ENCODE peak calls at places on chromosomes 12 and 14, in eight cellular contexts. F is activated B cell treated with CpG ODN at 0.5 μM for 24 hours, E is PC-3, Q is RWPE1, H is nephron progenitor cell, T is colonic mucosa, Z is astrocyte, M is left lung. P is an unnamed sample.

GRCh38 chr12:128069359-128069997 is 197.5 kb upstream of the TMEM132C start:
- DNase-seq in T (peak), Z (peak), Q (peak), E (peak), H (peak), F (no peak), M (no peak), P (no peak)

GRCh38 chr14:92635031-92635430 is 113.4 kb downstream of the LGMN start:
- DNase-seq in E (no peak), Z (no peak), T (no peak), Q (no peak), F (no peak), H (no peak), M (no peak), P (no peak)

GRCh38 chr12:109109756-109110350 is 6.5 kb upstream of the ACACB start:
- DNase-seq in F (no peak), T (no peak), Q (no peak), Z (no peak), H (no peak), M (no peak), E (no peak), P (no peak)

GRCh38 chr12:65209655-65210043 is 40.3 kb downstream of the LEMD3 start:
- DNase-seq in H (no peak), Z (no peak), F (no peak), E (no peak), Q (no peak), M (no peak), T (no peak), P (no peak)

GRCh38 chr14:74886001-74886400 is 4.3 kb downstream of the DLST start:
- DNase-seq in F (no peak), Z (peak), M (no peak), Q (peak), H (no peak), T (no peak), E (no peak), P (no peak)

GRCh38 chr12:128009108-128009507 is 257.9 kb upstream of the TMEM132C start:
- DNase-seq in E (peak), Q (no peak), M (no peak), F (no peak), T (no peak), Z (no peak), H (no peak), P (no peak)

GRCh38 chr12:39502657-39503056 is 59.7 kb upstream of the KIF21A start:
- DNase-seq in Q (no peak), E (no peak), F (no peak), M (no peak), T (no peak), Z (no peak), H (no peak), P (no peak)

GRCh38 chr12:87233636-87234035 is 795.6 kb downstream of the C12orf50 start:
- DNase-seq in Q (no peak), E (no peak), F (no peak), Z (peak), H (no peak), T (no peak), M (no peak), P (no peak)

GRCh38 chr12:84070311-84070710 is 842.3 kb downstream of the SLC6A15 start:
- DNase-seq in M (no peak), F (no peak), T (peak), H (no peak), Q (no peak), E (no peak), Z (peak), P (no peak)

GRCh38 chr14:33103489-33103888 is 164.8 kb downstream of the NPAS3 start:
- DNase-seq in M (no peak), E (no peak), Q (no peak), Z (no peak), F (no peak), T (no peak), H (no peak), P (no peak)

GRCh38 chr12:4308334-4308960 is 12.6 kb upstream of the TIGAR start:
- DNase-seq in M (no peak), H (no peak), Q (peak), F (no peak), E (peak), Z (no peak), T (no peak), P (no peak)

GRCh38 chr12:3491938-3492867 is 1.2 kb downstream of the PRMT8 start:
- DNase-seq in E (peak), M (peak), T (no peak), F (peak), Q (peak), H (peak), Z (peak), P (no peak)

GRCh38 chr14:35161231-35161630 is 38.9 kb downstream of the PRORP start:
- DNase-seq in Z (no peak), E (no peak), Q (no peak), H (no peak), F (no peak), T (no peak), M (no peak), P (no peak)

GRCh38 chr12:43942379-43942778 is 106.5 kb downstream of the TMEM117 start:
- DNase-seq in T (no peak), E (no peak), Z (no peak), F (no peak), M (no peak), Q (no peak), H (no peak), P (no peak)

GRCh38 chr14:101412741-101413140 is 148.6 kb upstream of the DIO3 start:
- DNase-seq in F (no peak), M (no peak), Z (no peak), Q (peak), T (no peak), H (no peak), E (peak), P (no peak)

GRCh38 chr14:20632448-20632830 is 9.1 kb downstream of the OR6S1 start:
- DNase-seq in Z (no peak), E (peak), Q (no peak), H (no peak), F (no peak), T (no peak), M (no peak), P (no peak)

DNA sequence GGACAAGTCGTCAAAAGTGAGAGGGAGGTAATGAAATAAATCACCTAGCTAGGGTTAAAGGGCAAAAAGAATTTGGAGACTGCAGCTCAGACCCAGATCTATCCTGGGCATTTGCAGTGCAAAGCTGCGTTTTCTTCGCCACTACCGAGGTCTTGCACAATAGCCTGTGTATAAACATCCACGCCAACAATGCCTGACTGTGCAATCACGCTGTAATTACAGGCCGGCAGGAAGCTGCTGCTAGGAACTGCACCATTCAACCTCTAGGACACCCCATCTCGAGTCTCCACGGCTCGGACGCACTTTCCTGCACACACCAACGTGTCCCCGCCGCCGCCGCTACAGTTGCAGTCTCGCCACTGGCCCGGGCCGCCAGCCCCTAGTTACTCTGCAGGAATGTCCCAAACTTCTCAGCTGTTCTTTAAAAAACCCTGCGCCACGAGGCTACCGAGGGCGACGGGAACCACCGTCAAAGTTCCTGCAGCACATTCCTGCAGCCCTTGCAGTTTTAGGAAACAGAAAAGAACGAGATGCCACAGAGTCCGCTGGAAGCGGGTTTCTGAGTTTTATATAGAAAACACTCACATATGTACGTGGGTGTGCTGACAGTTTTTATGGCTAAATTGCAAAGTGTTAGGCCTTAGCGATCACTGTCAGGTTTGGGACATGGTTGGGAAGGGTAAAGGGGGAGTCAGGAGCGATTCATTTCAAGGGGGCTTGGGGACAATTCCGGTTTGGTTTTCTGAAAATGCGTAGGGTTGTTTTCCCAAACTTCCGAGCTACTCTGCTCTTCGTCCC is 65.6 kb upstream of the PTGR2 start:
- DNase-seq in H (peak), E (peak), Q (peak), T (peak), Z (peak), M (peak), F (peak), P (no peak)
- TF ChIP-seq CTCF in H (no peak), E (no peak), Q (peak), T (peak), Z (no peak), M (no peak), F (no peak), P (no peak)

GRCh38 chr12:104656383-104656782 is 199.6 kb downstream of the CHST11 start:
- DNase-seq in T (no peak), Z (no peak), H (no peak), E (no peak), M (no peak), Q (no peak), F (no peak), P (no peak)

GRCh38 chr12:104652910-104653309 is 196.2 kb downstream of the CHST11 start:
- DNase-seq in E (no peak), H (no peak), T (no peak), Q (no peak), F (no peak), M (no peak), Z (no peak), P (no peak)

GRCh38 chr12:104651812-104652211 is 195.1 kb downstream of the CHST11 start:
- DNase-seq in H (no peak), Q (no peak), M (no peak), F (no peak), T (no peak), E (no peak), Z (no peak), P (no peak)

GRCh38 chr12:104655059-104655609 is 198.4 kb downstream of the CHST11 start:
- DNase-seq in Q (no peak), M (no peak), Z (no peak), E (no peak), T (no peak), H (no peak), F (no peak), P (no peak)

GRCh38 chr12:104653730-104654328 is 197.1 kb downstream of the CHST11 start:
- DNase-seq in H (no peak), F (no peak), T (no peak), Z (no peak), E (peak), M (no peak), Q (no peak), P (no peak)
- TF ChIP-seq CTCF in H (peak), F (no peak), T (peak), Z (peak), E (peak), M (no peak), Q (no peak), P (peak)

GRCh38 chr14:90109858-90110257 is 48.1 kb downstream of the KCNK13 start:
- DNase-seq in Z (no peak), M (no peak), F (no peak), H (no peak), Q (peak), T (no peak), E (peak), P (no peak)
- TF ChIP-seq CTCF in Z (peak), M (no peak), F (no peak), H (no peak), Q (no peak), T (no peak), E (peak), P (peak)

DNA sequence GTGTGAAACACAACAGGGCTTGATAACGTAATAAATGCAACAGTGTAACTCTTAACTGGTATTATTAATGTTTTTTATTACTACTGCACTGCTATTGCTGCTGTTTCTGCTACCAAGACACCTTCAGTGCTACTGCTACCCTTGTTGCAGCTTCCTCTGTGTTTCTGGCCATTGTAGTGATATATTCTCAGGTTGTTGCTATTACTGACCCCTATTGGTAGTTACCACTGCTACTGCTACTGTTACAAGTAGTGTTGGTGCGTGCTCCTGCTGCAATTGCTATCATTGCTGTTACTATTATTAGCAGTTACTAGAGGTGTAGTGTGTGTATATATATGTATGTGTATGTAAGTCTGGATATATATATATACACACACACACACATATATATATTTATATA is 87.2 kb upstream of the PTPRB start:
- DNase-seq in F (no peak), Z (no peak), Q (no peak), M (no peak), H (no peak), T (no peak), E (peak), P (no peak)
- TF ChIP-seq CTCF in F (no peak), Z (no peak), Q (no peak), M (peak), H (peak), T (no peak), E (peak), P (peak)

GRCh38 chr12:82522285-82522684 is 164.0 kb downstream of the METTL25 start:
- DNase-seq in Q (no peak), E (no peak), Z (no peak), F (no peak), H (no peak), M (no peak), T (no peak), P (no peak)

GRCh38 chr12:82519508-82519907 is 161.2 kb downstream of the METTL25 start:
- DNase-seq in F (no peak), Q (no peak), T (no peak), M (no peak), Z (no peak), E (no peak), H (no peak), P (no peak)

GRCh38 chr12:82522762-82523161 is 163.9 kb upstream of the TMTC2 start:
- DNase-seq in T (no peak), Z (no peak), Q (no peak), E (no peak), H (no peak), F (no peak), M (no peak), P (no peak)

GRCh38 chr12:82517808-82518207 is 159.5 kb downstream of the METTL25 start:
- DNase-seq in F (no peak), M (no peak), E (peak), H (no peak), T (no peak), Q (no peak), Z (no peak), P (no peak)

DNA sequence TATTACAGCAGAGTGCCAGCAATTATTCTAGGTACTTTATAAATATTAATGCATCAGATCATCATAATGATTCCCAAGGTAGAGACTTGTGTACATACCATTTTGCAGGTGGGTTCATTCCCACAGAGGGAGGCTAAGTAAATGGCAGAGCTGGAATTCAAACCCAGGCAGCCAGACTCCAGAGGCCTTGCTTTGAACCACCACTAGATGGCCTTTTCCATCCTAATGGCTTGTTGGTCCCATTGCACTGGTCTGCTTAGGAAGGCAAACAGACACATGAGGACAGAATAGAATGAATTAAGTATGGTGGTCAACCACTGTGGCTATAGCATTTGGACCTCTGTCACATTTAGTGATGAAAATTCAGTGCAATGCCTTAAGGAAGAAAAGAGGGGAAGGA is 158.7 kb downstream of the METTL25 start:
- DNase-seq in T (no peak), Q (no peak), H (no peak), M (no peak), E (peak), F (no peak), Z (no peak), P (no peak)
- TF ChIP-seq CTCF in T (peak), Q (no peak), H (no peak), M (peak), E (peak), F (no peak), Z (peak), P (peak)

GRCh38 chr12:117714203-117714602 is 254.6 kb downstream of the KSR2 start:
- DNase-seq in E (no peak), T (no peak), Z (no peak), F (no peak), Q (no peak), H (no peak), M (no peak), P (no peak)
- TF ChIP-seq CTCF in E (peak), T (no peak), Z (no peak), F (no peak), Q (no peak), H (no peak), M (no peak), P (no peak)

GRCh38 chr12:98646165-98646764 is 1.2 kb downstream of the APAF1 start:
- DNase-seq in M (no peak), H (no peak), T (no peak), Z (peak), F (no peak), E (peak), Q (no peak), P (no peak)
- TF ChIP-seq CTCF in M (no peak), H (peak), T (no peak), Z (peak), F (no peak), E (peak), Q (no peak), P (peak)

DNA sequence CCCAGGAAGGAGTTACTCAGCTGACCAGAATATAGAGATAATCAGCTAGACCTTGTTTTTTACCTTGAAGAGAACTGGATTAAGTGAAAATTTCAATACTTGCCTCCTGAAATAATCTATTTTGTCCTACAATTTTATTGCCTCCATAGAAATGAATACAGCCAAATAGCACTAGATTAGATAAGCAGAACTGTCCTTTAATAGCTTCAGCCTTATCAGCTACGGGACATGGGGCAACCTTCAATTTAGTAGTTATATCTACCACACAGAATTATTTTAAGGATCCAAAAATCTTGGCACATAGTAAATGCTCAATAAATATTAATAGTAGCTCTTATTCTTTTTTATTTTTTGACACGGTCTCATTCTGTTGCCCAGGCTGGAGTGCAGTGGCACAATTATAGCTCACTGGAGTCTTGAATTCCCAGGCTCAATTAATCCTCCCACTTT is 67.2 kb upstream of the PLEKHG3 start:
- DNase-seq in H (no peak), Z (no peak), M (no peak), E (no peak), Q (no peak), F (no peak), T (no peak), P (no peak)
- TF ChIP-seq CTCF in H (peak), Z (no peak), M (no peak), E (peak), Q (peak), F (no peak), T (no peak), P (no peak)

P was measured in GM12878.